ENCODE peak calls at places on chromosomes 7 and 10, in four cellular contexts. One of them, this sample, is unnamed. For H3K4me1, the result is how much of the 10 kb centered on the place peaks cover.

GRCh38 chr7:105353752-105354328 is 34.9 kb downstream of the SRPK2 start:
- DNase-seq in HCT116: no peak
- DNase-seq in K562: peak
- DNase-seq in A549: no peak
- DNase-seq in this sample: peak

GRCh38 chr10:1172256-1172975 is 116.2 kb downstream of the WDR37 start:
- DNase-seq in HCT116: no peak
- DNase-seq in K562: no peak
- DNase-seq in A549: no peak
- DNase-seq in this sample: no peak

GRCh38 chr10:48898426-48898825 is 41.2 kb downstream of the LRRC18 start:
- DNase-seq in HCT116: no peak
- DNase-seq in K562: no peak
- DNase-seq in A549: no peak
- DNase-seq in this sample: no peak

GRCh38 chr10:120011359-120012132 is 119.0 kb downstream of the SEC23IP start:
- DNase-seq in HCT116: no peak
- DNase-seq in K562: no peak
- DNase-seq in A549: no peak
- DNase-seq in this sample: no peak

GRCh38 chr7:18975276-18975675 is 142.2 kb downstream of the TWIST1 start:
- DNase-seq in HCT116: no peak
- DNase-seq in K562: no peak
- DNase-seq in A549: no peak
- DNase-seq in this sample: no peak

GRCh38 chr7:30142710-30143109 is 7.9 kb downstream of the MTURN start:
- DNase-seq in HCT116: peak
- DNase-seq in K562: no peak
- DNase-seq in A549: no peak
- DNase-seq in this sample: no peak

GRCh38 chr7:31493714-31494181 is 20.1 kb upstream of the ITPRID1 start:
- DNase-seq in HCT116: no peak
- DNase-seq in K562: no peak
- DNase-seq in A549: no peak
- DNase-seq in this sample: no peak

GRCh38 chr7:28858206-28858605 is 99.9 kb downstream of the TRIL start:
- DNase-seq in HCT116: no peak
- DNase-seq in K562: no peak
- DNase-seq in A549: no peak
- DNase-seq in this sample: no peak

GRCh38 chr7:129210256-129210988 is 14.4 kb upstream of the AHCYL2 start:
- DNase-seq in HCT116: no peak
- DNase-seq in K562: peak
- DNase-seq in A549: peak
- DNase-seq in this sample: peak

GRCh38 chr7:66631471-66631870 is 2.8 kb downstream of the KCTD7 start:
- DNase-seq in HCT116: no peak
- DNase-seq in K562: no peak
- DNase-seq in A549: no peak
- DNase-seq in this sample: no peak

GRCh38 chr7:36003343-36003742 is 149.7 kb upstream of the EEPD1 start:
- DNase-seq in HCT116: no peak
- DNase-seq in K562: no peak
- DNase-seq in A549: no peak
- DNase-seq in this sample: no peak

GRCh38 chr10:29658984-29659769 is 24.4 kb upstream of the SVIL start:
- DNase-seq in HCT116: peak
- DNase-seq in K562: no peak
- DNase-seq in A549: peak
- DNase-seq in this sample: no peak

GRCh38 chr10:86943316-86944030 is 13.9 kb downstream of the MMRN2 start:
- DNase-seq in HCT116: no peak
- DNase-seq in K562: no peak
- DNase-seq in A549: no peak
- DNase-seq in this sample: no peak

GRCh38 chr10:76411719-76412435 is 980.5 kb downstream of the LRMDA start:
- DNase-seq in HCT116: no peak
- DNase-seq in K562: no peak
- DNase-seq in A549: no peak
- DNase-seq in this sample: no peak

GRCh38 chr10:132607491-132607890 is 69.9 kb downstream of the INPP5A start:
- DNase-seq in HCT116: no peak
- DNase-seq in K562: no peak
- DNase-seq in A549: no peak
- DNase-seq in this sample: no peak

GRCh38 chr7:95334434-95334833 is 10.1 kb upstream of the PON1 start:
- DNase-seq in HCT116: no peak
- DNase-seq in K562: no peak
- DNase-seq in A549: no peak
- DNase-seq in this sample: no peak

GRCh38 chr7:50335795-50336754 is 31.6 kb downstream of the IKZF1 start:
- DNase-seq in HCT116: no peak
- DNase-seq in K562: peak
- DNase-seq in A549: no peak
- DNase-seq in this sample: peak

GRCh38 chr7:54932818-54933543 is 85.8 kb upstream of the EGFR start:
- DNase-seq in HCT116: peak
- DNase-seq in K562: no peak
- DNase-seq in A549: peak
- DNase-seq in this sample: peak

GRCh38 chr10:60429084-60429849 is 39.6 kb upstream of the ANK3 start:
- DNase-seq in HCT116: no peak
- DNase-seq in K562: no peak
- DNase-seq in A549: no peak
- DNase-seq in this sample: no peak

GRCh38 chr7:154598405-154598804 is 404.5 kb downstream of the PAXIP1 start:
- DNase-seq in HCT116: no peak
- DNase-seq in K562: no peak
- DNase-seq in A549: no peak
- DNase-seq in this sample: no peak

GRCh38 chr7:27677912-27678612 is 15.4 kb upstream of the HIBADH start:
- DNase-seq in HCT116: peak
- DNase-seq in K562: peak
- DNase-seq in A549: peak
- DNase-seq in this sample: no peak

GRCh38 chr10:97131702-97132101 is 54.1 kb downstream of the SLIT1 start:
- DNase-seq in HCT116: no peak
- DNase-seq in K562: no peak
- DNase-seq in A549: no peak
- DNase-seq in this sample: no peak

GRCh38 chr7:14197280-14197679 is 207.8 kb upstream of the ETV1 start:
- DNase-seq in HCT116: no peak
- DNase-seq in K562: no peak
- DNase-seq in A549: no peak
- DNase-seq in this sample: peak

GRCh38 chr10:112658900-112659328 is 211.9 kb downstream of the VTI1A start:
- DNase-seq in HCT116: peak
- DNase-seq in K562: no peak
- DNase-seq in A549: peak
- DNase-seq in this sample: no peak

GRCh38 chr10:119516381-119517234 is 25.9 kb downstream of the RGS10 start:
- DNase-seq in HCT116: no peak
- DNase-seq in K562: no peak
- DNase-seq in A549: no peak
- DNase-seq in this sample: no peak

GRCh38 chr10:96305019-96305418 is 785 bp downstream of the DNTT start:
- DNase-seq in HCT116: no peak
- DNase-seq in K562: no peak
- DNase-seq in A549: no peak
- DNase-seq in this sample: no peak

GRCh38 chr10:24553051-24553612 is 170.6 kb downstream of the ARHGAP21 start:
- DNase-seq in HCT116: no peak
- DNase-seq in K562: no peak
- DNase-seq in A549: no peak
- DNase-seq in this sample: no peak

GRCh38 chr10:131946321-131946751 is 35.4 kb downstream of the BNIP3 start:
- DNase-seq in HCT116: no peak
- DNase-seq in K562: no peak
- DNase-seq in A549: peak
- DNase-seq in this sample: no peak

GRCh38 chr7:12291870-12292269 is 80.8 kb downstream of the TMEM106B start:
- DNase-seq in HCT116: no peak
- DNase-seq in K562: no peak
- DNase-seq in A549: no peak
- DNase-seq in this sample: no peak

GRCh38 chr10:43231523-43232078 is 35.3 kb downstream of the RASGEF1A start:
- DNase-seq in HCT116: no peak
- DNase-seq in K562: no peak
- DNase-seq in A549: no peak
- DNase-seq in this sample: peak

GRCh38 chr7:71712653-71713180 is 580.8 kb downstream of the GALNT17 start:
- DNase-seq in HCT116: no peak
- DNase-seq in K562: no peak
- DNase-seq in A549: no peak
- DNase-seq in this sample: no peak

GRCh38 chr10:62637249-62638061 is 167.1 kb upstream of the ADO start:
- DNase-seq in HCT116: no peak
- DNase-seq in K562: no peak
- DNase-seq in A549: no peak
- DNase-seq in this sample: no peak
- H3K4me1 ChIP-seq in HCT116: under half
- H3K4me1 ChIP-seq in K562: under half
- H3K4me1 ChIP-seq in A549: under half
- H3K4me1 ChIP-seq in this sample: under half

GRCh38 chr7:137985897-137986251 is 16.0 kb downstream of the CREB3L2 start:
- DNase-seq in HCT116: no peak
- DNase-seq in K562: peak
- DNase-seq in A549: no peak
- DNase-seq in this sample: no peak

GRCh38 chr7:137987011-137987334 is 14.9 kb downstream of the CREB3L2 start:
- DNase-seq in HCT116: no peak
- DNase-seq in K562: no peak
- DNase-seq in A549: no peak
- DNase-seq in this sample: no peak

GRCh38 chr7:137984181-137985041 is 17.5 kb downstream of the CREB3L2 start:
- DNase-seq in HCT116: no peak
- DNase-seq in K562: no peak
- DNase-seq in A549: no peak
- DNase-seq in this sample: no peak

GRCh38 chr7:137986252-137987010 is 15.5 kb downstream of the CREB3L2 start:
- DNase-seq in HCT116: no peak
- DNase-seq in K562: no peak
- DNase-seq in A549: no peak
- DNase-seq in this sample: no peak

DNA sequence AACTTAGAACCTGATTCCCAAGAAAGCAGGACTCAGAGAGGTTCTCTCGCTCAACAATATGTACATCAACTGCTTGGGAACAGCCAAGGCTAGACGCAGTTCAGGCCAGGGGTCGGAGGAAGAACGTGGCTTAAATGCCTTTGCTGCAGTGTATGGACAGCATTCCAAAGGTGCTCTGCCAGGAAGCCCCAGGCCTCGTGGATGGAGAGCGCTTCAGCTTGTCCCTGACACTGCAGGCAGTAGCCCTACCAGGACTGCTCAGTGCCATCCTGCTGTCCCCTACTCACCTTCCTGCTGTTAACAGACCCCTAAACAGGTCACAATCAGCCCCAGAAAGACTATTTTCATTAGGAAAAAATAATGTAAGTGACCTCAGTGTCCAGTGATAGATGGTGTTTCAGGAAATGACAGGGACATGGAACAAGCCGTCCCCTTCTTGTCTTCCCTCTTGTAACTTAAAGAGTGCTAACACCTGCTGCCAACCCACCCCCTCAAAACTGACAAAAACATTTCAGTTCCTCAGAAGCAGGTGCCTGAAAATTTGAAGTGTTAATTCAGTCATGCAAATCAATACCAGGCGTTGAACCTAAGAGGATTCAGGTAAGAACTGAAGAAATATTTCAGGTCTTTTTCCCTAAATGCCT is 16.5 kb downstream of the CREB3L2 start:
- DNase-seq in HCT116: no peak
- DNase-seq in K562: no peak
- DNase-seq in A549: no peak
- DNase-seq in this sample: no peak
- H3K4me1 ChIP-seq in HCT116: under half
- H3K4me1 ChIP-seq in K562: half or more
- H3K4me1 ChIP-seq in A549: under half
- H3K4me1 ChIP-seq in this sample: under half

GRCh38 chr10:6072215-6072941 is 10.2 kb upstream of the IL2RA start:
- DNase-seq in HCT116: no peak
- DNase-seq in K562: no peak
- DNase-seq in A549: no peak
- DNase-seq in this sample: no peak
- H3K4me1 ChIP-seq in HCT116: under half
- H3K4me1 ChIP-seq in K562: under half
- H3K4me1 ChIP-seq in A549: under half
- H3K4me1 ChIP-seq in this sample: under half

GRCh38 chr7:75968561-75969001 is 25.8 kb downstream of the TMEM120A start:
- DNase-seq in HCT116: no peak
- DNase-seq in K562: no peak
- DNase-seq in A549: no peak
- DNase-seq in this sample: no peak
- H3K4me1 ChIP-seq in HCT116: under half
- H3K4me1 ChIP-seq in K562: under half
- H3K4me1 ChIP-seq in A549: under half
- H3K4me1 ChIP-seq in this sample: under half

DNA sequence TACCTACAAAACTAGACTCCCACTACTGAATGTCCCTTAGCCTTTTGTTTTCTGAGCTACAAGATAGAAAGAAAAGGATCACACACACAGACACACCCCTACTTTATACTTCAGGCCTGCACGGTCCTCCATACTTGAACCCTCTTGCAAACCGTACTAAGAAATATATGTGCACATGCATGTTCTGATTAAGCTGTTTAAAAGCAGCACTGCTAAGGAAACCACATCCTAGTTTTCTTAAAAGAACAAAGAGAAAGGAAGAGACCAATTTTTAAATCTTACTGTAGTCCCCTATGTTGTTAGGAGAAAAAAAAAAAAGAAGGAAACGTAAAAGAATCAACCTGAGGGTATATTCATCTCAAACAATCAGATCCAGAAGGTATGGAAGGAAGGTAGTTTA is 501.2 kb downstream of the PARD3 start:
- DNase-seq in HCT116: no peak
- DNase-seq in K562: no peak
- DNase-seq in A549: no peak
- DNase-seq in this sample: no peak
- H3K4me1 ChIP-seq in HCT116: under half
- H3K4me1 ChIP-seq in K562: under half
- H3K4me1 ChIP-seq in A549: under half
- H3K4me1 ChIP-seq in this sample: under half

DNA sequence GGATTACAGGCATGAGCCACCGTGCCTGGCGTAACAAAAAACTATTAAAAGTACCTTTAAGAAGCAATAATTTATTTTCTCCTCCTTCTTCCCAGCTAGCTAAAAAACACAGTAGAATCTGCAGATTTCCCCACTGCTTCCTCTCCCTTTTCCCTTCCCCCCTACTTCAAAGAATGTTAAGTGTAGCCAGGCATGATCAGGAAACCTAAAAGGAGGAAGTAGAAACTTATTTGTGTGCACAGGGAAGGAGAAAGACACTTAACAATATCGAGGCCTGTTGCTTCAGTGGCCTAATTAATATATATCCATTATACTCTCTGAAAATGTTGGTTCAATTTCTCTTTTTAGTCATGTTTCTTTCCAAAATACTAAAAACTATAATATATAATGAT is 127.7 kb downstream of the NRBF2 start:
- DNase-seq in HCT116: no peak
- DNase-seq in K562: no peak
- DNase-seq in A549: no peak
- DNase-seq in this sample: no peak
- H3K4me1 ChIP-seq in HCT116: under half
- H3K4me1 ChIP-seq in K562: under half
- H3K4me1 ChIP-seq in A549: half or more
- H3K4me1 ChIP-seq in this sample: under half

This sample was measured in BE2C.